ENCODE peak calls at places on chromosomes 16 and 17, in five cellular contexts. I is mesendoderm, G is vagina, Y is foreskin keratinocyte, P is heart right ventricle. S is an unnamed sample.

GRCh38 chr16:2489581-2489980 is 14.7 kb downstream of the TBC1D24 start:
- DNase-seq in P (no peak), I (no peak), G (no peak), Y (no peak), S (no peak)

GRCh38 chr17:33385713-33386112 is 92.6 kb upstream of the ASIC2 start:
- DNase-seq in G (no peak), I (peak; percentile 52), P (no peak), Y (no peak), S (no peak)

GRCh38 chr17:2438823-2439222 is 38.0 kb upstream of the MNT start:
- DNase-seq in I (no peak), Y (no peak), G (no peak), P (no peak), S (no peak)

GRCh38 chr16:47311738-47312505 is 148.9 kb downstream of the ITFG1 start:
- DNase-seq in I (peak; percentile 29), Y (peak; percentile 75), G (no peak), P (no peak), S (peak; percentile 11)

GRCh38 chr17:7354262-7354781 is 634 bp upstream of the TMEM95 start:
- DNase-seq in G (no peak), P (no peak), I (peak; percentile 52), Y (peak; percentile 100), S (no peak)

GRCh38 chr16:88705076-88705684 is 1.0 kb downstream of the RNF166 start:
- DNase-seq in G (no peak), I (no peak), Y (no peak), P (no peak), S (no peak)

GRCh38 chr17:39045948-39046679 is 78.9 kb upstream of the FBXO47 start:
- DNase-seq in I (no peak), Y (no peak), P (no peak), G (no peak), S (no peak)

GRCh38 chr16:9176547-9177418 is 85.3 kb downstream of the HAPSTR1 start:
- DNase-seq in P (no peak), I (no peak), Y (no peak), G (no peak), S (no peak)

GRCh38 chr16:87210949-87211348 is 106.2 kb downstream of the C16orf95 start:
- DNase-seq in P (no peak), Y (peak; percentile 54), I (no peak), G (no peak), S (no peak)

GRCh38 chr16:88541109-88541508 is 29.1 kb upstream of the ZC3H18 start:
- DNase-seq in G (no peak), I (no peak), P (no peak), Y (no peak), S (no peak)

GRCh38 chr16:88570691-88571092 is 489 bp downstream of the ZC3H18 start:
- DNase-seq in G (no peak), I (peak; percentile 40), Y (peak; percentile 33), P (peak; percentile 31), S (no peak)

GRCh38 chr17:27345141-27345904 is 51.4 kb downstream of the WSB1 start:
- DNase-seq in G (no peak), P (no peak), I (peak; percentile 95), Y (peak; percentile 84), S (no peak)

GRCh38 chr17:9668532-9668931 is 23.2 kb downstream of the USP43 start:
- DNase-seq in I (peak; percentile 77), P (no peak), Y (peak; percentile 91), G (no peak), S (no peak)

GRCh38 chr17:58329035-58329807 is 626 bp upstream of the TSPOAP1 start:
- DNase-seq in Y (no peak), P (no peak), G (no peak), I (peak; percentile 42), S (no peak)

GRCh38 chr17:7477392-7478275 is 1.8 kb downstream of the ZBTB4 start:
- DNase-seq in I (no peak), Y (peak; percentile 47), P (peak; percentile 44), G (no peak), S (no peak)

GRCh38 chr17:27466748-27467375 is 10.6 kb downstream of the KSR1 start:
- DNase-seq in G (no peak), I (no peak), Y (no peak), P (no peak), S (no peak)

GRCh38 chr16:54171855-54172537 is 114.6 kb downstream of the IRX3 start:
- DNase-seq in G (no peak), P (no peak), Y (peak; percentile 18), I (peak; percentile 9), S (no peak)

GRCh38 chr17:46769531-46770438 is 48.7 kb downstream of the WNT3 start:
- DNase-seq in P (no peak), I (no peak), G (no peak), Y (no peak), S (no peak)

GRCh38 chr16:49596119-49596518 is 222.5 kb downstream of the C16orf78 start:
- DNase-seq in G (no peak), I (no peak), P (no peak), Y (no peak), S (no peak)

GRCh38 chr17:48586355-48586924 is 3.6 kb downstream of the HOXB3 start:
- DNase-seq in I (no peak), P (no peak), G (no peak), Y (no peak), S (no peak)

GRCh38 chr17:35252646-35253045 is 9.8 kb downstream of the SLFN5 start:
- DNase-seq in I (no peak), G (no peak), Y (no peak), P (no peak), S (no peak)

GRCh38 chr16:23597003-23597756 is 1.1 kb upstream of the NDUFAB1 start:
- DNase-seq in P (no peak), G (no peak), I (peak; percentile 79), Y (no peak), S (peak; percentile 9)

GRCh38 chr16:49345829-49346228 is 27.8 kb upstream of the C16orf78 start:
- DNase-seq in P (no peak), I (peak; percentile 49), Y (no peak), G (no peak), S (no peak)

GRCh38 chr17:57021226-57021940 is 43.5 kb downstream of the SCPEP1 start:
- DNase-seq in I (no peak), Y (peak; percentile 61), P (no peak), G (no peak), S (no peak)

GRCh38 chr17:83173180-83173996 is 94.0 kb downstream of the METRNL start:
- DNase-seq in G (no peak), Y (no peak), P (no peak), I (no peak), S (no peak)

GRCh38 chr17:27573971-27574525 is 56.9 kb upstream of the LGALS9 start:
- DNase-seq in P (no peak), Y (no peak), I (peak; percentile 95), G (no peak), S (no peak)

GRCh38 chr17:82866521-82867214 is 26.8 kb upstream of the ZNF750 start:
- DNase-seq in G (no peak), P (no peak), I (no peak), Y (no peak), S (no peak)

GRCh38 chr17:56593073-56593740 is at the start of gene NOG:
- DNase-seq in I (peak; percentile 87), Y (peak; percentile 56), P (peak; percentile 51), G (no peak), S (no peak)

GRCh38 chr16:47777191-47777590 is 316.1 kb downstream of the PHKB start:
- DNase-seq in I (no peak), G (no peak), P (no peak), Y (peak; percentile 63), S (no peak)

GRCh38 chr17:48597775-48598631 is 4.4 kb upstream of the HOXB5 start:
- DNase-seq in G (no peak), P (no peak), Y (no peak), I (no peak), S (no peak)

GRCh38 chr16:1169285-1170075 is 16.6 kb downstream of the CACNA1H start:
- DNase-seq in Y (no peak), I (no peak), G (no peak), P (peak; percentile 57), S (no peak)

GRCh38 chr16:49739381-49739780 is 116.5 kb downstream of the ZNF423 start:
- DNase-seq in Y (no peak), P (no peak), I (peak; percentile 85), G (no peak), S (no peak)

GRCh38 chr17:82230627-82231311 is 1.9 kb downstream of the SLC16A3 start:
- DNase-seq in G (no peak), I (peak; percentile 77), P (peak; percentile 92), Y (no peak), S (no peak)

GRCh38 chr17:79388556-79389295 is 222.1 kb downstream of the RBFOX3 start:
- DNase-seq in P (peak; percentile 57), I (peak; percentile 65), Y (peak; percentile 20), G (no peak), S (peak; percentile 41)

GRCh38 chr17:28968914-28969295 is 17.6 kb upstream of the PHF12 start:
- DNase-seq in I (no peak), G (no peak), Y (no peak), P (no peak), S (no peak)

GRCh38 chr17:66276328-66276937 is 26.0 kb upstream of the PRKCA start:
- DNase-seq in I (peak; percentile 28), P (no peak), G (no peak), Y (no peak), S (no peak)

GRCh38 chr17:42999003-42999525 is 845 bp downstream of the RPL27 start:
- DNase-seq in Y (no peak), G (no peak), I (no peak), P (no peak), S (no peak)
- H3K4me1 ChIP-seq in Y (peaks cover 13% of the 10 kb centered on the region), G (peaks cover 24% of the 10 kb centered on the region), I (no peaks in the 10 kb centered on the region), P (peaks cover 22% of the 10 kb centered on the region), S (peaks cover 1% of the 10 kb centered on the region)

GRCh38 chr16:7334801-7335560 is 2.3 kb downstream of the RBFOX1 start:
- DNase-seq in Y (no peak), G (no peak), P (no peak), I (peak; percentile 65), S (no peak)
- H3K27ac ChIP-seq in Y (no peak overlapping the region), G (no peak overlapping the region), P (peak overlapping the region; percentile 88), I (no peak overlapping the region), S (no peak overlapping the region)

DNA sequence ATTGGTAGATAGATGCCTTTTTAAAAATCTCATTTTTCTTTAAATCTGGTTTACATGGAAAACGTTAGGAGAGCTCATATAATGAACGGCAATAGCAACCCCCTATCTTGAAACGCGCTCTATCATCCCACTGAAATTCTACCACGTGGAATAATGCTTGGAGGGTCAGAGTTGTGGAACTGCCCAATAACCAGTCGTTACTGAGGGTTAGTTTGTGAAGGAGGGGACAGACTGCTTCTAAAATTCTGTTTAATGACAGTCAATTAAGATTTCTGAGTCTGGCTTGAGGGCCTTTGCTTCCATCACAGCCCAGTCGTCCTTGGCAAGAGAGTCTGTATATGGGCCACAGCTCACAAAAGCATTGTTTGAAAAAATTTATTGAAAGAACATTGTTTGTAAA is 482 bp downstream of the IRF8 start:
- DNase-seq in G (no peak), Y (no peak), P (no peak), I (no peak), S (no peak)
- H3K27me3 ChIP-seq in G (peaks cover 7% of the 10 kb centered on the region), Y (peaks cover 70% of the 10 kb centered on the region), P (peaks cover 77% of the 10 kb centered on the region), I (peaks cover 12% of the 10 kb centered on the region), S (peaks cover 17% of the 10 kb centered on the region)

DNA sequence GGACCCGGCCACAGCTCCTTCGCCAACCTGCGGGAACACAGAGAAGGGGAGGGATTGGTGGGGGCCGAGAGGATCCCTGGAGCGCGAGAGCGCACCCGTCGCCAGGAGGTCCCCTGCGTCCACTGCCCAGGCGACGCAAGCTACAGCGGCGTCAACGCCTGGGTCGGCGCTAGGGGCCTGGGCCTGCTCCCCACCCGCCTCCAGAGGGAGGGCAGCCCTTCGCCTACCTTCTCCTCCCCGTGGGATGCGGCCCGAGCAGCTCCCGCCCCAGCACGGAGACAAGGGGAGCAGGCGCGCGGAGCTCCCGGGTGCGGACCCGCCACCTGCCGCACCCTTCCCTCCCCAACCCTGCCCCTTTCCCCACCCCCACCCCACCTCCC is 118.9 kb upstream of the SMURF2 start:
- DNase-seq in G (no peak), P (no peak), I (peak; percentile 30), Y (no peak), S (no peak)
- H3K4me1 ChIP-seq in G (peaks cover 59% of the 10 kb centered on the region), P (peaks cover 52% of the 10 kb centered on the region), I (no peaks in the 10 kb centered on the region), Y (no peaks in the 10 kb centered on the region), S (peaks cover 7% of the 10 kb centered on the region)